ENCODE peak calls at places on chromosomes 1 and 21, in eight cellular contexts. A is fibroblast of lung, Z is pancreas, O is astrocyte of the spinal cord, V is tibial nerve, E is A549, L is uterus, F is psoas muscle. H is an unnamed sample.

GRCh38 chr1:227919916-227920315 is 27.8 kb downstream of the WNT9A start:
- DNase-seq in O (no peak), F (no peak), A (no peak), V (no peak), L (no peak), Z (no peak), E (no peak), H (no peak)

GRCh38 chr1:165254376-165254775 is 102.1 kb downstream of the LMX1A start:
- DNase-seq in E (no peak), V (no peak), O (no peak), Z (no peak), L (no peak), F (no peak), A (no peak), H (no peak)

GRCh38 chr21:22468893-22469292 is 1470.7 kb downstream of the NCAM2 start:
- DNase-seq in L (no peak), A (no peak), V (no peak), E (no peak), F (no peak), Z (no peak), O (no peak), H (no peak)

GRCh38 chr1:94345148-94345721 is 73.0 kb upstream of the ABCD3 start:
- DNase-seq in Z (no peak), O (no peak), L (no peak), A (no peak), V (no peak), E (no peak), F (no peak), H (no peak)

GRCh38 chr1:156549390-156549789 is 23.0 kb downstream of the IQGAP3 start:
- DNase-seq in E (no peak), A (no peak), F (no peak), L (no peak), O (no peak), Z (peak), V (no peak), H (no peak)

GRCh38 chr1:183197762-183198161 is 11.7 kb downstream of the LAMC2 start:
- DNase-seq in L (no peak), O (no peak), V (no peak), E (no peak), A (no peak), Z (no peak), F (no peak), H (no peak)

GRCh38 chr1:102588536-102588935 is 519.8 kb downstream of the COL11A1 start:
- DNase-seq in V (no peak), E (no peak), F (no peak), A (no peak), O (no peak), L (no peak), Z (no peak), H (peak)

GRCh38 chr1:232600430-232601258 is 29.3 kb downstream of the SIPA1L2 start:
- DNase-seq in O (peak), Z (no peak), A (peak), V (no peak), L (no peak), E (no peak), F (no peak), H (no peak)

GRCh38 chr1:19468397-19468956 is 16.9 kb downstream of the CAPZB start:
- DNase-seq in A (no peak), Z (no peak), F (no peak), O (no peak), E (peak), L (no peak), V (no peak), H (no peak)

GRCh38 chr1:19949016-19949415 is 25.6 kb upstream of the PLA2G2E start:
- DNase-seq in V (no peak), O (peak), F (no peak), E (peak), Z (no peak), A (peak), L (no peak), H (no peak)

GRCh38 chr1:4700801-4701200 is 46.4 kb downstream of the AJAP1 start:
- DNase-seq in F (no peak), V (no peak), O (no peak), E (no peak), L (no peak), A (no peak), Z (no peak), H (peak)

GRCh38 chr1:218344814-218345672 is at the start of gene TGFB2:
- DNase-seq in L (peak), E (peak), F (peak), Z (no peak), A (peak), V (peak), O (peak), H (no peak)

GRCh38 chr1:84598418-84598817 is 24.2 kb upstream of the CTBS start:
- DNase-seq in E (no peak), V (no peak), Z (no peak), O (peak), A (peak), F (no peak), L (no peak), H (no peak)

GRCh38 chr21:46152939-46153258 is 2.5 kb downstream of the FTCD start:
- DNase-seq in O (no peak), A (no peak), V (no peak), L (no peak), Z (no peak), E (no peak), F (peak), H (no peak)

GRCh38 chr1:56696663-56697062 is 51.5 kb downstream of the PRKAA2 start:
- DNase-seq in E (no peak), L (no peak), V (no peak), F (no peak), Z (no peak), A (no peak), O (no peak), H (no peak)

GRCh38 chr1:25707280-25708016 is 90.9 kb downstream of the MAN1C1 start:
- DNase-seq in E (no peak), L (no peak), A (no peak), Z (peak), O (no peak), V (no peak), F (no peak), H (no peak)

GRCh38 chr1:3774503-3775247 is 2.1 kb downstream of the SMIM1 start:
- DNase-seq in E (no peak), F (no peak), L (no peak), V (no peak), O (no peak), Z (no peak), A (no peak), H (no peak)

GRCh38 chr1:182685186-182685585 is 799 bp upstream of the RGS8 start:
- DNase-seq in L (no peak), O (no peak), F (no peak), V (no peak), Z (no peak), A (no peak), E (no peak), H (no peak)

GRCh38 chr1:164660415-164661174 is 101.6 kb downstream of the PBX1 start:
- DNase-seq in F (no peak), Z (no peak), A (peak), O (peak), L (no peak), E (no peak), V (no peak), H (no peak)

GRCh38 chr1:83581747-83582146 is 417.2 kb downstream of the TTLL7 start:
- DNase-seq in Z (no peak), A (no peak), L (no peak), V (no peak), F (no peak), E (no peak), O (no peak), H (no peak)

GRCh38 chr1:236064674-236065508 is at the start of gene NID1:
- DNase-seq in L (peak), V (peak), O (peak), E (peak), A (peak), F (peak), Z (peak), H (no peak)

GRCh38 chr1:161725888-161726630 is 4.7 kb downstream of the FCRLB start:
- DNase-seq in F (peak), O (peak), A (peak), Z (peak), L (peak), E (peak), V (peak), H (no peak)

GRCh38 chr1:7269525-7269924 is 484.3 kb downstream of the CAMTA1 start:
- DNase-seq in A (no peak), E (no peak), V (no peak), O (no peak), F (no peak), L (no peak), Z (no peak), H (no peak)

GRCh38 chr1:53783056-53783455 is 44.1 kb upstream of the GLIS1 start:
- DNase-seq in A (no peak), L (no peak), F (no peak), E (no peak), V (no peak), Z (no peak), O (no peak), H (no peak)

GRCh38 chr1:228852015-228852414 is 116.7 kb downstream of the RHOU start:
- DNase-seq in A (no peak), Z (no peak), E (no peak), L (no peak), V (no peak), F (no peak), O (no peak), H (no peak)

GRCh38 chr1:185644531-185644930 is 89.7 kb upstream of the HMCN1 start:
- DNase-seq in F (no peak), Z (no peak), E (no peak), O (no peak), L (no peak), V (no peak), A (no peak), H (no peak)

GRCh38 chr1:200095057-200095577 is 67.6 kb downstream of the NR5A2 start:
- DNase-seq in A (no peak), V (no peak), Z (no peak), L (no peak), F (no peak), E (no peak), O (no peak), H (no peak)

DNA sequence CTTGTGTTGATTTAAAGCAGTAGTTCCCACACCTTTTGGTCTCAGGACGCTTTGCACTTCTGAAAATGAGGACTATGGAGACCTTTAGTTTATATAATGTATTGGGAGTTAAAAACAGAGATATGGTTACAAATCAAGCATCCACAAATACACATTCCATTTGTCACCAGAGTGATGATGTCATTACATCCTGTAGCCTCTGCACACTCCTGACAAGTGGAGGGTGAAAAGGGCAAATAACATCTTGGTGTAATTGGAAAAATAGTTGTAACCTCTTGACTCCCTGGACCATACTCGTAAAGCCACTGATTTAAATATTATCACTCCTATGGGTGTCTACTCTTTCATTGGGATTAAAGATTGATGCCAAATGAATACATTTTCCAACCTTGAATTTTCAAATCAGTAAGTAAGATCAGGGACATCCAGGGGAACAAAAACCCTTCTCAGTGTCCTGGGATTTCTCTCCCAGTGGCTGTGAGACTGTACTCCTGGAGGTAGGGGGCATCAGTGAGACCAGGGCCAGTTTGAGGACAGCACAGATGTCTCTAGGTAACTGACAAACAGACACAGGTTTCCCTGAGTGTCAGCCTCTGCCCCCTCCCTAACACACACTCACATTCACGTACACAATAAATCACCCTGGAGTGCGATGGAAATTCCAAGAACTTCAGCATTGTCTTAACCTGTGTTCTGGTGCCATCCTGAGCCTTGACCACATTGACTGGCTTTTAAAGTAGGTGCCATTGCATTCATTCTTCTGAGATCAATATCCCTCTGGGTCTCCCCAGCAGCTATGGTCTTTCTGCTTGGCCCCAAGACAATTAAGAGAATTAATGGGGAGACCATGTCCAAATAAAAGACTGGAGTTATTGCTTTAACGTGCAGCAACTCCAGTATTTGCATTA is 63.0 kb downstream of the NR5A2 start:
- DNase-seq in E (peak), O (no peak), F (no peak), A (no peak), L (no peak), V (no peak), Z (no peak), H (peak)
- TF ChIP-seq CTCF in E (peak), O (peak), F (no peak), A (no peak), L (no peak), V (no peak), Z (no peak), H (peak)

DNA sequence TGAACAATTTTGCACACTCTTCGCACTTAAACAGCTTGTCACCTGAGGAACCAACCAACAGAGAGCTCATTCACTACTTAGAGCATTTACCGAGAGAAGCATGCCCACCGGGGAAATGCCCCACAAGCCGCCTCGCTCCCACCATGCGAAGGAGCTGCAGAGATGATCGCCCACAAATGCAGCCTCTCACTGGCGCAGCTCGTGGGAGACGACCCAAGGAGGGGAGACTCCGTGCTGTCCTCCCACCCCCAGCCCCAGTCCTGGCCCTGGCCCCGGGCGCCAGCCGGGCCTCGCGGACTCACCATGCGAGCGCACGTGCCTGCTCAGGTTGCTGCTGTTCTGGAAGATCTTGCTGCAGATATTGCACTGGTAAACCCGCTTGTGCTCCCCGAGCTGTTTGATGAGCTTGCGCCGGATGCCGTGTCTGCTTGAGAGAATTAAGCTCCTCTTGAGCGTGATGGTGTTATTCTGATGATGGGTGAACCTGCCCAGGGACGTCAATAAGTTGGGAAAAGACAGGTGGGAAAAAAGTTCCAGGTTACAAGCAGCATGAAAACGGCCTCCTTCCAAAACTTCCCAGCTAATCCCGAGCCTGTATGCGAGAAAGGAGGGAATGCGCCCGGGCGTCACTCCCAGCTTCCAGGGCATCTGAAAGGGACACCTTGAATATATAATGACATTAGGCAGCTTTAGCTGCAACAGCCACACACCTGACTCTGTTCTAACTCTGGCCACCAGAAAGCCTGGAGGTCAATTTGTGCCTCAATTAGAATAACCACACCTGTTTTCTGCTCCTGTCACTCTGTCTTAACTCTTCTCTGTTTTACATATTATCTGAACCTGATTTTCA is 42.8 kb downstream of the PRDM15 start:
- DNase-seq in F (no peak), Z (no peak), O (no peak), A (no peak), V (no peak), L (no peak), E (no peak), H (no peak)
- H3K4me3 ChIP-seq in F (no peak), Z (no peak), O (no peak), A (no peak), V (no peak), L (no peak), E (no peak), H (no peak)

GRCh38 chr1:175554586-175554985 is 188.8 kb downstream of the TNR start:
- DNase-seq in F (no peak), E (no peak), O (no peak), L (no peak), Z (no peak), V (no peak), A (no peak), H (no peak)
- TF ChIP-seq CTCF in F (no peak), E (no peak), O (no peak), L (no peak), Z (no peak), V (no peak), A (no peak), H (no peak)

DNA sequence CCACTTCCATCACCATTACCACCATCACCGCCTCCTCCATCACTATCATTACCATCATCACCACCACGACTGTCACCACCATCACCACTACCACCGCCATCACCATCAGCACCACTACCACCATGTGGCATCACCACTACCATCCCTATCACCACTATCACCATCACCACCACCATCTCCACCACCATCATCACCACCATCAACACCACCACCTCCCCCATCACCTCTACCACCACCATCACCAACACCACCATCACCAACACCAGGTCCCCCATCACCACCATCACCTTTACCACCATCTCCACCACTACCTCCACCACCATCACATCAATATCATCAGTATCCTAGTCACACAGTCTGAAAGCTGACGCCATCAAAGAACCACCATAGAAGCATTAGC is 39.9 kb upstream of the RIPK4 start:
- DNase-seq in V (no peak), O (no peak), Z (no peak), F (no peak), E (no peak), A (no peak), L (no peak), H (no peak)
- H3K4me3 ChIP-seq in V (no peak), O (no peak), Z (no peak), F (no peak), E (no peak), A (no peak), L (no peak), H (no peak)

GRCh38 chr1:8315573-8316475 is 2.1 kb upstream of the SLC45A1 start:
- DNase-seq in F (no peak), O (no peak), V (no peak), L (no peak), Z (no peak), E (peak), A (no peak), H (no peak)
- TF ChIP-seq CTCF in F (no peak), O (no peak), V (no peak), L (no peak), Z (no peak), E (peak), A (no peak), H (no peak)

GRCh38 chr1:198932351-198932991 is 293.6 kb downstream of the PTPRC start:
- DNase-seq in A (peak), L (no peak), O (peak), Z (no peak), V (no peak), E (no peak), F (no peak), H (no peak)

GRCh38 chr1:198934901-198935301 is 296.1 kb downstream of the PTPRC start:
- DNase-seq in Z (no peak), F (no peak), O (no peak), E (no peak), V (no peak), L (no peak), A (no peak), H (no peak)

GRCh38 chr1:198935371-198935921 is 296.6 kb downstream of the PTPRC start:
- DNase-seq in E (peak), A (peak), F (peak), Z (peak), V (peak), O (peak), L (peak), H (no peak)

GRCh38 chr1:198934414-198934813 is 295.6 kb downstream of the PTPRC start:
- DNase-seq in O (no peak), Z (no peak), E (no peak), F (no peak), V (no peak), A (no peak), L (no peak), H (no peak)

DNA sequence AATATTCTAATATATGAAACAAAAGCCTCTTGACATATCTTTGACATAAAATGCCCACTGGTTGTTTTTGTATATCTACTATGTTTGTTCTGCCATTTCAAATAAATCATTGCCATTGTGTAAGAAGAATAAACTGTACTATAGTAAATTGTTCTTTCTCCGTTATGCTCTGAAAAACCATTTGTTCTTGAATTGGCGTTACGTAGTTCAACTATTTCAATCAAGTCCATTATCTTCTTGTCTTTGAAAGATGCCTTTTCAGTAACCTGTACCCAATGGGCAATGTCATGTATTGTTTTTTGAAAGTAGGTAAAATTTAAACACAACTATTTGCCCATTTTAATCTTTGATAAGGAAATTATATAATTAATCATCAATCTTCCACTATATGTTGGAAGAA is 294.7 kb downstream of the PTPRC start:
- DNase-seq in A (no peak), V (no peak), O (peak), L (no peak), E (no peak), F (no peak), Z (no peak), H (no peak)
- H3K4me3 ChIP-seq in A (peak), V (no peak), O (peak), L (no peak), E (peak), F (no peak), Z (no peak), H (no peak)

GRCh38 chr1:243435824-243436223 is 180.0 kb downstream of the SDCCAG8 start:
- DNase-seq in L (no peak), E (no peak), V (no peak), O (no peak), Z (no peak), F (no peak), A (no peak), H (no peak)
- TF ChIP-seq CTCF in L (no peak), E (no peak), V (no peak), O (no peak), Z (no peak), F (no peak), A (no peak), H (no peak)

GRCh38 chr1:27436204-27437159 is 44.1 kb downstream of the GPR3 start:
- DNase-seq in L (no peak), Z (no peak), V (peak), F (no peak), O (peak), A (peak), E (peak), H (peak)
- H3K4me3 ChIP-seq in L (no peak), Z (no peak), V (no peak), F (no peak), O (no peak), A (peak), E (no peak), H (no peak)

GRCh38 chr1:216175714-216176113 is 247.5 kb downstream of the USH2A start:
- DNase-seq in Z (no peak), A (no peak), E (no peak), F (no peak), L (no peak), O (no peak), V (no peak), H (no peak)
- TF ChIP-seq CTCF in Z (no peak), A (no peak), E (no peak), F (no peak), L (no peak), O (no peak), V (no peak), H (no peak)

H was measured in LNCaP clone FGC.